ENCODE peak calls at places on chromosome 15, in six cellular contexts. B is HCT116, R is H1, A is HepG2, S is K562, V is endothelial cell of umbilical vein. P is an unnamed sample.

GRCh38 chr15:95929232-95929846 is 401.2 kb upstream of the NR2F2 start:
- DNase-seq in B (no peak), R (no peak), A (no peak), S (peak; percentile 96), V (no peak), P (no peak)

GRCh38 chr15:21260966-21261395 is 179.3 kb downstream of the POTEB3 start:
- DNase-seq in B (no peak), R (no peak), A (no peak), S (no peak), V (no peak), P (no peak)

GRCh38 chr15:98980899-98981228 is 26.7 kb downstream of the PGPEP1L start:
- DNase-seq in B (no peak), R (no peak), A (no peak), S (no peak), V (no peak), P (no peak)

GRCh38 chr15:71451080-71451479 is 335.8 kb downstream of the THSD4 start:
- DNase-seq in B (no peak), R (no peak), A (no peak), S (no peak), V (no peak), P (no peak)

GRCh38 chr15:31419820-31420219 is 93.2 kb downstream of the KLF13 start:
- DNase-seq in B (no peak), R (no peak), A (no peak), S (no peak), V (no peak), P (no peak)

GRCh38 chr15:31974855-31975421 is 55.4 kb upstream of the CHRNA7 start:
- DNase-seq in B (no peak), R (peak; percentile 76), A (peak; percentile 25), S (peak; percentile 44), V (peak; percentile 11), P (peak; percentile 2)

GRCh38 chr15:22253676-22254408 is 173.5 kb downstream of the OR4M2 start:
- DNase-seq in B (no peak), R (no peak), A (no peak), S (no peak), V (no peak), P (no peak)

GRCh38 chr15:28014623-28015200 is 84.4 kb downstream of the OCA2 start:
- DNase-seq in B (no peak), R (no peak), A (no peak), S (no peak), V (no peak), P (no peak)

GRCh38 chr15:72968531-72968922 is 83.7 kb upstream of the NEO1 start:
- DNase-seq in B (no peak), R (no peak), A (no peak), S (peak; percentile 16), V (peak; percentile 6), P (no peak)

GRCh38 chr15:25850154-25851111 is 12.7 kb downstream of the ATP10A start:
- DNase-seq in B (no peak), R (peak; percentile 64), A (peak; percentile 74), S (peak; percentile 56), V (no peak), P (no peak)

GRCh38 chr15:67833504-67834248 is 6.2 kb downstream of the RNU6-1 start:
- DNase-seq in B (no peak), R (peak; percentile 80), A (peak; percentile 34), S (peak; percentile 74), V (peak; percentile 47), P (no peak)

DNA sequence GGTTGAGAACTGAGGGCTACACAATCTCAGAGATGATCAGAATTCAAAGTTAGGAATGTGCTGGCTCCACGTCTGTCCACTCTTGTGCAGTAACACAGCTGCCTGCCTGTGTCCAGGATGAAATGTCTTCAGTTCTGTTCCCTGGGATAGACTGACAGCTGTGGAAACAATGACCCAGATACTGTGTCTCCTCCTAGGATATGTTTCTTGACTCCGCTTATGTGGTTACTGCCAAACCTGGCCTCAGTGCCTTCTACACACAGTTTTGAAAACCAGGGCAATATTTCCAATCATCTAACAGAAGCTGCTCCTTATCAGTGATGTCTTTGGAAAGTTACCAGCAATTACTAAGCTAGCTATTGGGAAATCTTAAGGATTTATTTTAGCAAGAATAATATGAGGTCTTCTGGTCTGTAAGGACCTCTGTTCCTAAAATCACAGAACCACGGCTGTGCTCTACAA is 67.6 kb downstream of the NOX5 start:
- DNase-seq in B (no peak), R (no peak), A (no peak), S (no peak), V (peak; percentile 78), P (peak; percentile 62)
- TF ChIP-seq POLR2AphosphoS5 in B (no peak), R (no peak), A (no peak), S (no peak), V (no peak), P (no peak)

DNA sequence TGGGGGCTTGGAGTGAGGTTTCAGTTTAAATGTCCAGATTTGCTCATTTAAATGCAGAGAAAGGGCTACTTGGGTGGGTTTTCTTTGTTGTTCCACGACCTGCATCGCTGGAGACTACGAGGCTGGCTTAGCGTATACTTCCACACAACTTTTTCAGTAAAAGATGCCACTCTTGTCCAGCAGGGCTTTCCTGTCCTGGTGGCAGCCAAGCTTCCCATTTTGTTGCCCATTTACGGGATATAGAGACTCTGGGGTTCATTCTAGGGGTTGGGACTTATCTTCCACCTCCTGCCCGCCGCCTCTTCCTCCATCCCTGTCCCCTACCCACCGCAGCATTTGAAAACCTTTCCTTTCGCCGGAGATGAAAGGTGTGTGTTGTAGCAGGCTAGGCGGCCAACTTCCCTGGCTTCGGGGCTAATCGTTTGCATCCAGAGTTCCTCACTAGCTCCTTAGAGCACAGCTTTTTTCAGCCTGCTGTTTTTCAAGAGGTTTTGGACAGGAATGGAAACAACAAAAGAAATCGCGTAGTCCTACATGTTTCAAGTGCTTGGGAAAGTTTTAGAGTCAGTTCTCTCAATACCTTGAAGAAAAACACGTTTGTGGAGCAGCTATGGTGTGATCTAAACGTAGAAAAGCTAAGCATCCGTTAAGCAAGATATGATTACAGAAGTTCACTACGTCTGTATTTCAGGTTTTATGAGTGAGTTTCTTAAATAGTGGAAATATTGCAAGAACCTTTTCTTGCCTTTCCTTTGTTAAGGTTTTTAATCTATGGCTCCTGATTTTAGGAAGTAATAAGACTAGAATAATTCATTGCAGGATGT is 843 bp downstream of the CHRNA5 start:
- DNase-seq in B (no peak), R (peak; percentile 52), A (peak; percentile 24), S (peak; percentile 36), V (peak; percentile 42), P (no peak)
- TF ChIP-seq EZH2 in B (no peak), R (no peak), A (no peak), S (no peak), V (no peak), P (no peak)

GRCh38 chr15:43509002-43509922 is 8.1 kb upstream of the MAP1A start:
- DNase-seq in B (no peak), R (no peak), A (peak; percentile 20), S (peak; percentile 57), V (no peak), P (no peak)
- H3K9ac ChIP-seq in B (peak overlapping the region; percentile 81), R (no peak overlapping the region), A (no peak overlapping the region), S (peak overlapping the region; percentile 75), V (no peak overlapping the region), P (no peak overlapping the region)

GRCh38 chr15:40281057-40281850 is 1.6 kb downstream of the ANKRD63 start:
- DNase-seq in B (no peak), R (peak; percentile 68), A (no peak), S (no peak), V (no peak), P (no peak)

GRCh38 chr15:40280260-40281056 is 2.4 kb downstream of the ANKRD63 start:
- DNase-seq in B (no peak), R (peak; percentile 74), A (no peak), S (no peak), V (no peak), P (no peak)

GRCh38 chr15:40277472-40277871 is 5.4 kb downstream of the ANKRD63 start:
- DNase-seq in B (no peak), R (no peak), A (no peak), S (no peak), V (no peak), P (no peak)

GRCh38 chr15:40278026-40278425 is 4.8 kb downstream of the ANKRD63 start:
- DNase-seq in B (no peak), R (no peak), A (no peak), S (no peak), V (no peak), P (no peak)

GRCh38 chr15:40279437-40280141 is 3.3 kb downstream of the ANKRD63 start:
- DNase-seq in B (no peak), R (peak; percentile 99), A (peak; percentile 29), S (peak; percentile 77), V (peak; percentile 54), P (no peak)
- TF ChIP-seq POLR2AphosphoS5 in B (no peak), R (no peak), A (no peak), S (no peak), V (no peak), P (peak; percentile 26)

GRCh38 chr15:74432271-74432967 is 1.3 kb downstream of the SEMA7A start:
- DNase-seq in B (no peak), R (no peak), A (no peak), S (no peak), V (no peak), P (no peak)

GRCh38 chr15:74431645-74432044 is 2.1 kb downstream of the SEMA7A start:
- DNase-seq in B (no peak), R (no peak), A (no peak), S (no peak), V (no peak), P (no peak)

GRCh38 chr15:74433592-74434259 is at the start of gene SEMA7A:
- DNase-seq in B (peak; percentile 34), R (peak; percentile 89), A (peak; percentile 64), S (peak; percentile 90), V (peak; percentile 70), P (no peak)

GRCh38 chr15:74434260-74434915 is 630 bp upstream of the SEMA7A start:
- DNase-seq in B (no peak), R (no peak), A (no peak), S (no peak), V (no peak), P (no peak)

DNA sequence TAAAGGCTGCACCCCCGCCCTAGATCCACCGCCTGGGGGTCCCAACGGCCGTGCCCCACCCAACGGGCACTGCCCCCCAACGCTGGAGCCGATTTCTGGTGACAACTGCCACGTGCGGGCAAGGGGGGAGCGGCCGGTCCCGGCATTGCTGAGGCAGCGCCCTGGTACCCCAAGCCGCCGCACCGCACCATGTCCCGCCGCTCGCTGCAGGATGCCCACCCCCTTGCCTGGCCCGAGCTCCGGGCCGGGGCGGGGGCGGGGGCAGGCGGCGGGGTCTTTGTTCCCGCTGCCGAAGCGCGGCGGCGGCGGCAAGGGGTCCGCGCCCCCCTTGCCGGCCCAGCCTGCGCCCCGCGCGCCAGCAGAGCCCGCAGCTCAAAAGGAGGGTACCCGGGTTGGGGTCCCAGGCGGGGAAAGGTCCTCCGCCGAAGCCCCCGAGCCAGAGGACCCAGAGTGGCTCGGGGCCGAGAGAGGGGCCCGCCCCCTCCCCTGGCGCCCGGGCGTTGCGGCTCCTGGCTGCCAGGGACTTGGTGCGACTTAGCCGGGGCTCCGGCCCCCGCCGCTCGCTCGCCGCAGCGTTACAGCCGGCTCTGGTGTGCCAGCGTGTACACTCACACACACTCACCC is 678 bp downstream of the SEMA7A start:
- DNase-seq in B (no peak), R (no peak), A (no peak), S (no peak), V (no peak), P (no peak)
- TF ChIP-seq EZH2 in B (no peak), R (no peak), A (no peak), S (no peak), V (peak; percentile 94), P (no peak)